ENCODE peak calls at places on chromosomes 3 and 15, in eight cellular contexts. W is Peyer's patch; A is GM10248; T is AG04450; G is GM13976; F is T-helper 1 cell; Z is CD8-positive, alpha-beta memory T cell; Y is nucleus accumbens. K is an unnamed sample.

GRCh38 chr3:14461748-14462324 is 59.4 kb downstream of the SLC6A6 start:
- DNase-seq in W (peak; percentile 68), A (peak; percentile 74), T (peak; percentile 34), G (peak; percentile 80), F (peak; percentile 23), Z (peak; percentile 23), Y (no peak), K (peak; percentile 12)

GRCh38 chr3:53534996-53535395 is 40.6 kb downstream of the CACNA1D start:
- DNase-seq in W (no peak), A (no peak), T (no peak), G (no peak), F (no peak), Z (no peak), Y (no peak), K (no peak)

GRCh38 chr15:45588199-45588910 is 1.2 kb downstream of the BLOC1S6 start:
- DNase-seq in W (no peak), A (no peak), T (no peak), G (no peak), F (no peak), Z (no peak), Y (no peak), K (no peak)

GRCh38 chr15:90644526-90644925 is 72.6 kb upstream of the BLM start:
- DNase-seq in W (no peak), A (no peak), T (no peak), G (no peak), F (no peak), Z (no peak), Y (no peak), K (no peak)

GRCh38 chr3:140863481-140864084 is 78.1 kb upstream of the SLC25A36 start:
- DNase-seq in W (no peak), A (peak; percentile 39), T (no peak), G (peak; percentile 24), F (no peak), Z (peak; percentile 36), Y (no peak), K (no peak)

GRCh38 chr3:56269755-56270154 is 198.5 kb downstream of the ERC2 start:
- DNase-seq in W (no peak), A (no peak), T (no peak), G (no peak), F (no peak), Z (no peak), Y (no peak), K (no peak)

GRCh38 chr3:154779571-154779970 is 300.5 kb upstream of the MME start:
- DNase-seq in W (no peak), A (no peak), T (peak; percentile 56), G (no peak), F (no peak), Z (no peak), Y (no peak), K (no peak)

GRCh38 chr15:36502509-36502908 is 76.9 kb upstream of the CDIN1 start:
- DNase-seq in W (no peak), A (no peak), T (no peak), G (no peak), F (no peak), Z (no peak), Y (no peak), K (no peak)

GRCh38 chr3:125213946-125214542 is 1.5 kb upstream of the SLC12A8 start:
- DNase-seq in W (no peak), A (no peak), T (no peak), G (no peak), F (no peak), Z (no peak), Y (no peak), K (no peak)

GRCh38 chr15:47358876-47359275 is 358.4 kb upstream of the SEMA6D start:
- DNase-seq in W (no peak), A (no peak), T (no peak), G (no peak), F (no peak), Z (no peak), Y (no peak), K (no peak)

GRCh38 chr3:146895026-146895749 is 290.0 kb upstream of the PLSCR5 start:
- DNase-seq in W (no peak), A (no peak), T (peak; percentile 1), G (no peak), F (no peak), Z (no peak), Y (no peak), K (no peak)

GRCh38 chr15:27398631-27399030 is 427.6 kb downstream of the GABRG3 start:
- DNase-seq in W (no peak), A (no peak), T (no peak), G (no peak), F (no peak), Z (no peak), Y (no peak), K (no peak)

GRCh38 chr3:9769426-9770275 is at the start of gene CAMK1:
- DNase-seq in W (peak; percentile 82), A (peak; percentile 80), T (no peak), G (peak; percentile 86), F (peak; percentile 47), Z (no peak), Y (peak; percentile 67), K (peak; percentile 70)

GRCh38 chr3:184626942-184627341 is 65.4 kb downstream of the EPHB3 start:
- DNase-seq in W (no peak), A (no peak), T (no peak), G (no peak), F (no peak), Z (no peak), Y (no peak), K (no peak)

GRCh38 chr3:138463724-138464489 is 29.5 kb downstream of the ESYT3 start:
- DNase-seq in W (no peak), A (no peak), T (no peak), G (no peak), F (no peak), Z (no peak), Y (no peak), K (no peak)

GRCh38 chr3:127722928-127723603 is 50.3 kb downstream of the ABTB1 start:
- DNase-seq in W (peak; percentile 15), A (no peak), T (no peak), G (no peak), F (no peak), Z (no peak), Y (no peak), K (no peak)

GRCh38 chr3:168870892-168871291 is 775.2 kb upstream of the GOLIM4 start:
- DNase-seq in W (no peak), A (no peak), T (no peak), G (no peak), F (no peak), Z (no peak), Y (no peak), K (no peak)

GRCh38 chr3:54909236-54909635 is 18.6 kb downstream of the LRTM1 start:
- DNase-seq in W (no peak), A (no peak), T (no peak), G (no peak), F (no peak), Z (no peak), Y (no peak), K (no peak)

K was measured in occipital lobe.